ENCODE peak calls at places on chromosome 22, in four cellular contexts. One of them, this sample, is unnamed. For H3K4me1, the result is how much of the 10 kb centered on the place peaks cover.

GRCh38 chr22:18970948-18971315 is 34.8 kb upstream of the PRODH start:
- DNase-seq in effector memory CD4-positive, alpha-beta T cell: no peak
- DNase-seq in neural progenitor cell: peak
- DNase-seq in ovary: no peak
- DNase-seq in this sample: no peak

GRCh38 chr22:44895296-44896055 is 114.3 kb downstream of the PHF21B start:
- DNase-seq in ovary: no peak
- DNase-seq in neural progenitor cell: no peak
- DNase-seq in effector memory CD4-positive, alpha-beta T cell: no peak
- DNase-seq in this sample: no peak

GRCh38 chr22:50641696-50642607 is 14.0 kb upstream of the ARSA start:
- DNase-seq in ovary: peak
- DNase-seq in neural progenitor cell: peak
- DNase-seq in effector memory CD4-positive, alpha-beta T cell: no peak
- DNase-seq in this sample: peak

GRCh38 chr22:50612715-50613221 is 12.2 kb downstream of the MAPK8IP2 start:
- DNase-seq in neural progenitor cell: peak
- DNase-seq in ovary: no peak
- DNase-seq in effector memory CD4-positive, alpha-beta T cell: no peak
- DNase-seq in this sample: no peak

GRCh38 chr22:42294034-42294985 is 23.9 kb upstream of the TCF20 start:
- DNase-seq in ovary: no peak
- DNase-seq in neural progenitor cell: peak
- DNase-seq in effector memory CD4-positive, alpha-beta T cell: no peak
- DNase-seq in this sample: peak

GRCh38 chr22:40597541-40598453 is 38.7 kb downstream of the MRTFA start:
- DNase-seq in neural progenitor cell: no peak
- DNase-seq in ovary: no peak
- DNase-seq in effector memory CD4-positive, alpha-beta T cell: no peak
- DNase-seq in this sample: no peak

GRCh38 chr22:23696326-23696851 is 5.6 kb downstream of the RGL4 start:
- DNase-seq in neural progenitor cell: no peak
- DNase-seq in ovary: no peak
- DNase-seq in effector memory CD4-positive, alpha-beta T cell: peak
- DNase-seq in this sample: peak

GRCh38 chr22:22812031-22812905 is 75.3 kb upstream of the IGLL5 start:
- DNase-seq in neural progenitor cell: no peak
- DNase-seq in ovary: no peak
- DNase-seq in effector memory CD4-positive, alpha-beta T cell: no peak
- DNase-seq in this sample: no peak

DNA sequence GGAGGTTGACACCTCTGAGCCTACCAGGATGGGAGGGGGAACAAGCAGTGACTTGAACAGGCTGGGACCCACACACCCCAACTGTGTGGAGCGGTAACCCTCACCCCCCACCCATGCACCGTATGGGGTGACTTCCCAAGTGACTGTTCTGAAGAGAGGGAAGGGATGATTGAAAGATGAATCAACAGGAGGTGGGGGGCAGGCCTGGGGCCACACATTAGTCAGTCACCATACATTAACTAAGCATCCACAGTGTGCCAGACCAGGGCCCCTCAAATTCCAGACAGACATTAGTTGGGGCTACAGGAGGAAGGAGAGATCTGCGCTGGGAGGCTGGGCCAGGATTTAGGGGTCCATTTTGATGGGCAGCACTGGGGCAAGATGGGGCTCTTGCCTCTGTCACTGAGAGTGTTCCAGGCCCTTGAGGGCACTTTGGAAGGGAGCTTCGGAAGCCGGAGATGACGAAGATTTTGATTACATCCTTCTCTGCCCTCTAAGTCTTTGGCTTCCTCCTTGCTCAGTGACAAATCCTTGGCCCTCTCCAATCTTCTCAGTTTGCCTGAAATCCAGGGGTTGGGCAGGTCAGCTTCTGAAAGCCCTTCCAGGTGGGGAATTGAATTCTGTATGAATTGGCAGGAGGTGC is 966 bp downstream of the SMTN start:
- DNase-seq in neural progenitor cell: no peak
- DNase-seq in ovary: no peak
- DNase-seq in effector memory CD4-positive, alpha-beta T cell: no peak
- DNase-seq in this sample: peak
- H3K4me1 ChIP-seq in neural progenitor cell: under half
- H3K4me1 ChIP-seq in ovary: under half
- H3K4me1 ChIP-seq in effector memory CD4-positive, alpha-beta T cell: under half
- H3K4me1 ChIP-seq in this sample: under half

DNA sequence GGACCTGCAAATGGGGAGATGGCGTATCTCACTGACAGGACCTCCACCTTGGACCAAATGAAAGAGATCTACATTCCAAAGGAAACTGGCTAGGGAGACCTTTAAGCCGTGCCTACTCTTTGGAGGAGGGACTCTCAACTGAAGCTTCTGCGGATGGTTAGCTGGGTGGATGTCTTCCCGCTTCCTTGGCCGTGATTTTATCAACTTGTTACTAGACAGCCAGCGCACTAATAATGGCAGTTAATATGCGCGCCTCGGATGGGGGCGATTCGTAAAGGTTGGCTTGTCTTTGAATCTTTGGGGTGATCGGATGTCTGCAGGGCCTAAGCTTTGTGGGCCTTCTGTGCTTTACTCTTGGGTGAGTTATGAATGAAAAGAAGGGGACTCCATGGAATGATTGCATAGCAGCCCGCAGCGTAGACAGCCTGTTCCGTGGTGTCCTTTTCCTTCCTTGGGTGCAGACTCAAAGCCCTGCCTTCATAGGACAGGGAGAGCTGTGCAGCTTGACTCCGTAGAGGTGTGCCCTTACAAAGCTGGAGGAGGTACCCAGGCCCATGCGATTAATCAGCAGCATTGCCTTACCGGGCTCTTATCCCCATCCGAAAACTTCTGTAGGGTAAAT is 1.5 kb downstream of the ZNRF3 start:
- DNase-seq in effector memory CD4-positive, alpha-beta T cell: no peak
- DNase-seq in ovary: no peak
- DNase-seq in neural progenitor cell: peak
- DNase-seq in this sample: no peak
- H3K4me3 ChIP-seq in effector memory CD4-positive, alpha-beta T cell: peak
- H3K4me3 ChIP-seq in ovary: peak
- H3K4me3 ChIP-seq in neural progenitor cell: peak
- H3K4me3 ChIP-seq in this sample: peak

GRCh38 chr22:32850591-32851517 is 49.3 kb downstream of the TIMP3 start:
- DNase-seq in neural progenitor cell: no peak
- DNase-seq in ovary: peak
- DNase-seq in effector memory CD4-positive, alpha-beta T cell: no peak
- DNase-seq in this sample: peak
- H3K4me1 ChIP-seq in neural progenitor cell: under half
- H3K4me1 ChIP-seq in ovary: under half
- H3K4me1 ChIP-seq in effector memory CD4-positive, alpha-beta T cell: under half
- H3K4me1 ChIP-seq in this sample: half or more

DNA sequence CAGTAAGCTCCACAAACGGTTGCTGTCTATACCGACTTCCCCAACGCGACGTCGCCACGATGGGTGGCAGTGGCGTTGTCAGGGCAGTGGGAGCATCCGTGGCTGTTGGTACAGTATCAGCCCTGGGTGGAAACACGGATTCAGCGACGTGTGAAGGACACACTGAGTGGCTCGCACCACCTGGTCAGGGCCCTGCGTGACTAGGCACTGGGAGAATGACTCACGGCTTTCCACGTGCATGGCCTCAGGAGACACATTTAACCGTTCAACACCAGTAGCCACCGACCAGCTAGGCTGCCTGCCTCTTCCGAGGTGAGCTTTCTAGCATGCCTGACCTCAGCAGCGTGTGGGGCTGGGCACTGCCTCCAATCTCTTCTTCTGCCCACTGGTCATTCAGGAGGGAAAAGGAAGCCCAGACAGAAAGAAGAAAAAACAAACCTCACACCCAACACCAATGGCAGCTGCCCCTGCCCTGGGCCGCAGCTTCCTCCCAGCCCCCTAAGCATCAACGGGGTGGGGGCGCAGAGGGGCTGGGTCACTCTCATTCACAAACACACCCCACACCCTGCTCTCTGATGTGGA is 59.0 kb downstream of the MYH9 start:
- DNase-seq in effector memory CD4-positive, alpha-beta T cell: peak
- DNase-seq in neural progenitor cell: no peak
- DNase-seq in ovary: peak
- DNase-seq in this sample: peak
- H3K4me3 ChIP-seq in effector memory CD4-positive, alpha-beta T cell: peak
- H3K4me3 ChIP-seq in neural progenitor cell: peak
- H3K4me3 ChIP-seq in ovary: no peak
- H3K4me3 ChIP-seq in this sample: no peak

GRCh38 chr22:20577045-20577444 is 69.6 kb downstream of the MED15 start:
- DNase-seq in effector memory CD4-positive, alpha-beta T cell: no peak
- DNase-seq in ovary: no peak
- DNase-seq in neural progenitor cell: no peak
- DNase-seq in this sample: peak

GRCh38 chr22:20577549-20577975 is 70.2 kb downstream of the MED15 start:
- DNase-seq in neural progenitor cell: no peak
- DNase-seq in effector memory CD4-positive, alpha-beta T cell: no peak
- DNase-seq in ovary: no peak
- DNase-seq in this sample: peak

GRCh38 chr22:20574920-20575353 is 67.5 kb downstream of the MED15 start:
- DNase-seq in effector memory CD4-positive, alpha-beta T cell: no peak
- DNase-seq in ovary: no peak
- DNase-seq in neural progenitor cell: no peak
- DNase-seq in this sample: peak

GRCh38 chr22:20576445-20576816 is 69.0 kb downstream of the MED15 start:
- DNase-seq in neural progenitor cell: no peak
- DNase-seq in ovary: no peak
- DNase-seq in effector memory CD4-positive, alpha-beta T cell: no peak
- DNase-seq in this sample: peak

DNA sequence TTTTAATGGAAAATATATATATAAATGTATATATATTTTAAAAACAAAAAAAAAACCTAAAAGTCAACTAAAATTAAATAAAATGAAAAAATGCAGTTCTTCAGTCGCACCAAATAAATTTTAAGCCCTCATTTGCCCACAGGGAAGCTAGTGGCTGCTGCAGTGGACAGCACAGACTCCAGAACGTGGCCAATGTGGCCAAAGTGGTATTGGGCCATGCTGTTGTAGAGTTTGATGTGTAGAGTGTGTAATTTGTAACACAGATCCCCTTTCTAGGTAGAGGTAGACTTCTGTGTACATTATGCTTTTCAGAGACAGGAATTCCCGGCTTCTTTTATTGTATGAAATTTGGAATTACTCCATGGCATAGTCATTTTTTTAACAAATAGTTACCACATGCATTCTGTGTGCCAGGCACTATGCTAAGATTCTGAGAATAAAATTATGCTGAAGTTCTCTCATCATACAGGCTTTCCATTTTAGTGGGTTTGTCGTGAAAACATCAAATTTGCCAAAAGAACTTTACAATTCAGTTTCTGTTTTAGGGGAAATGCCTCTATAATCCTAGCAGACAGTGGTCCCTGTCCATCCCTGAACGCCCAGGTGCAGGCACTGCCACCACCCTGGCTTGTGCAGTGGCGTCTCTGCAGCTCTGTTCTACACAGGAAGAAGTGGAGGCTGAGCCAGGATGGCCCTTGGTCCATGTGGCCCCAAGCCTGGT is 68.5 kb downstream of the MED15 start:
- DNase-seq in ovary: no peak
- DNase-seq in effector memory CD4-positive, alpha-beta T cell: no peak
- DNase-seq in neural progenitor cell: no peak
- DNase-seq in this sample: no peak
- H3K4me1 ChIP-seq in ovary: under half
- H3K4me1 ChIP-seq in effector memory CD4-positive, alpha-beta T cell: under half
- H3K4me1 ChIP-seq in neural progenitor cell: under half
- H3K4me1 ChIP-seq in this sample: under half